ENCODE peak calls at places on chromosomes 7 and 10, in seven cellular contexts. V is PC-9; Y is CD8-positive, alpha-beta T cell; B is adrenal gland; P is pancreas; M is vagina; C is mesendoderm. I is an unnamed sample.
A peak's percentile ranks its signal among the peaks of the same experiment; 100 is the strongest.

GRCh38 chr7:930975-931758 is 23.3 kb downstream of the ADAP1 start:
- DNase-seq in V (no peak), M (no peak), Y (no peak), C (no peak), B (no peak), P (no peak), I (no peak)

GRCh38 chr7:44052771-44053365 is 8.4 kb downstream of the DBNL start:
- DNase-seq in C (no peak), P (no peak), Y (no peak), V (peak; percentile 26), B (no peak), M (no peak), I (no peak)

GRCh38 chr7:150641854-150642253 is 9.7 kb upstream of the GIMAP6 start:
- DNase-seq in M (no peak), P (no peak), V (no peak), B (no peak), C (no peak), Y (no peak), I (no peak)

GRCh38 chr7:133885213-133885612 is 241.9 kb upstream of the LRGUK start:
- DNase-seq in M (no peak), Y (no peak), C (no peak), B (no peak), V (no peak), P (no peak), I (no peak)

GRCh38 chr7:1694981-1695511 is 25.0 kb downstream of the ELFN1 start:
- DNase-seq in P (no peak), Y (no peak), M (no peak), B (no peak), V (no peak), C (no peak), I (no peak)

GRCh38 chr10:87775766-87776165 is 42.3 kb downstream of the ATAD1 start:
- DNase-seq in P (no peak), V (no peak), Y (no peak), M (no peak), C (no peak), B (no peak), I (no peak)

GRCh38 chr10:132212816-132213215 is 26.1 kb downstream of the DPYSL4 start:
- DNase-seq in V (no peak), B (no peak), M (no peak), Y (no peak), P (no peak), C (no peak), I (no peak)

GRCh38 chr7:72321081-72321480 is 91.1 kb downstream of the CALN1 start:
- DNase-seq in V (no peak), B (no peak), C (no peak), P (no peak), M (no peak), Y (no peak), I (no peak)

GRCh38 chr7:51034531-51035264 is 252.0 kb upstream of the GRB10 start:
- DNase-seq in P (peak; percentile 69), Y (no peak), C (peak; percentile 37), M (no peak), V (peak; percentile 79), B (no peak), I (no peak)

GRCh38 chr7:142866361-142867096 is 11.7 kb downstream of the EPHB6 start:
- DNase-seq in C (peak; percentile 74), Y (no peak), P (peak; percentile 45), V (peak; percentile 36), M (peak; percentile 84), B (peak; percentile 44), I (no peak)

GRCh38 chr10:114543456-114543855 is 114.6 kb downstream of the ABLIM1 start:
- DNase-seq in P (no peak), Y (no peak), C (no peak), V (no peak), M (no peak), B (no peak), I (no peak)
- H3K4me1 ChIP-seq in P (no peaks in the 10 kb centered on the region), Y (peaks cover 100% of the 10 kb centered on the region), C (peaks cover under 1% of the 10 kb centered on the region), V (peaks cover 16% of the 10 kb centered on the region), M (peaks cover 36% of the 10 kb centered on the region), B (peaks cover 4% of the 10 kb centered on the region), I (peaks cover 3% of the 10 kb centered on the region)

GRCh38 chr7:135253851-135254815 is 20.5 kb downstream of the STRA8 start:
- DNase-seq in C (peak; percentile 48), V (peak; percentile 72), M (no peak), P (no peak), Y (no peak), B (peak; percentile 81), I (no peak)
- H3K4me3 ChIP-seq in C (no peak overlapping the region), V (peak overlapping the region; percentile 1), M (no peak overlapping the region), P (no peak overlapping the region), Y (no peak overlapping the region), B (no peak overlapping the region), I (no peak overlapping the region)

GRCh38 chr7:79506481-79506880 is 53.0 kb upstream of the MAGI2 start:
- DNase-seq in C (peak; percentile 92), M (no peak), V (no peak), B (no peak), Y (no peak), P (no peak), I (no peak)
- H3K27ac ChIP-seq in C (peak overlapping the region; percentile 63), M (no peak overlapping the region), V (no peak overlapping the region), B (no peak overlapping the region), Y (no peak overlapping the region), P (no peak overlapping the region), I (no peak overlapping the region)

GRCh38 chr7:24910551-24911212 is 69.3 kb downstream of the OSBPL3 start:
- DNase-seq in Y (no peak), C (peak; percentile 72), M (no peak), B (no peak), V (no peak), P (no peak), I (no peak)

GRCh38 chr7:24907311-24907886 is 72.6 kb downstream of the OSBPL3 start:
- DNase-seq in B (no peak), V (peak; percentile 88), P (no peak), C (no peak), M (no peak), Y (peak; percentile 55), I (no peak)

GRCh38 chr7:24905996-24906770 is 73.8 kb downstream of the OSBPL3 start:
- DNase-seq in Y (no peak), C (peak; percentile 42), B (no peak), M (no peak), P (no peak), V (peak; percentile 47), I (no peak)

GRCh38 chr7:24908757-24909156 is 71.2 kb downstream of the OSBPL3 start:
- DNase-seq in B (no peak), V (no peak), P (no peak), M (no peak), C (no peak), Y (no peak), I (no peak)

GRCh38 chr7:24908166-24908565 is 71.8 kb downstream of the OSBPL3 start:
- DNase-seq in Y (no peak), B (no peak), V (no peak), M (no peak), C (no peak), P (no peak), I (no peak)
- H3K4me1 ChIP-seq in Y (peaks cover 60% of the 10 kb centered on the region), B (no peaks in the 10 kb centered on the region), V (peaks cover 58% of the 10 kb centered on the region), M (peaks cover 19% of the 10 kb centered on the region), C (peaks cover 13% of the 10 kb centered on the region), P (no peaks in the 10 kb centered on the region), I (no peaks in the 10 kb centered on the region)

GRCh38 chr10:5943536-5943935 is 33.8 kb downstream of the IL15RA start:
- DNase-seq in M (no peak), C (no peak), B (peak; percentile 51), P (peak; percentile 43), Y (no peak), V (no peak), I (no peak)
- H3K4me3 ChIP-seq in M (peak overlapping the region; percentile 4), C (no peak overlapping the region), B (no peak overlapping the region), P (no peak overlapping the region), Y (no peak overlapping the region), V (no peak overlapping the region), I (no peak overlapping the region)

GRCh38 chr7:19944363-19945120 is 171.1 kb upstream of the TMEM196 start:
- DNase-seq in M (no peak), Y (no peak), V (no peak), P (no peak), B (no peak), C (no peak), I (no peak)

GRCh38 chr7:19939746-19940145 is 166.3 kb upstream of the TMEM196 start:
- DNase-seq in V (no peak), B (no peak), Y (no peak), C (peak; percentile 8), P (no peak), M (no peak), I (no peak)
- H3K27ac ChIP-seq in V (no peak overlapping the region), B (no peak overlapping the region), Y (no peak overlapping the region), C (no peak overlapping the region), P (no peak overlapping the region), M (no peak overlapping the region), I (no peak overlapping the region)

I was measured in iPS DF 6.9.